ENCODE peak calls at places on chromosomes 1 and 21, in five cellular contexts. R is IMR-90, Q is fibroblast of villous mesenchyme, U is Peyer's patch, J is GM13976. S is an unnamed sample.

GRCh38 chr1:204685236-204686006 is at the start of gene LRRN2:
- DNase-seq in R (no peak), Q (no peak), J (no peak), U (no peak), S (no peak)

GRCh38 chr1:31751822-31752241 is 12.3 kb downstream of the ADGRB2 start:
- DNase-seq in Q (no peak), J (no peak), R (no peak), U (no peak), S (no peak)

GRCh38 chr1:45809761-45810160 is 6.3 kb downstream of the MAST2 start:
- DNase-seq in U (no peak), R (no peak), Q (no peak), J (no peak), S (no peak)

GRCh38 chr1:152519876-152520275 is 5.6 kb downstream of the CRCT1 start:
- DNase-seq in U (no peak), Q (no peak), R (no peak), J (no peak), S (no peak)

GRCh38 chr21:36788116-36788515 is 89.2 kb downstream of the SIM2 start:
- DNase-seq in R (no peak), Q (peak), J (no peak), U (no peak), S (no peak)

GRCh38 chr1:164659621-164660414 is 100.8 kb downstream of the PBX1 start:
- DNase-seq in J (no peak), U (no peak), R (no peak), Q (no peak), S (no peak)

GRCh38 chr1:193014354-193014753 is 44.8 kb downstream of the UCHL5 start:
- DNase-seq in U (no peak), R (no peak), Q (no peak), J (no peak), S (no peak)

GRCh38 chr1:94061513-94062443 is 59.2 kb downstream of the ABCA4 start:
- DNase-seq in Q (peak), U (peak), J (peak), R (peak), S (no peak)

GRCh38 chr1:165610866-165611265 is 20.2 kb upstream of the MGST3 start:
- DNase-seq in J (no peak), R (no peak), U (no peak), Q (no peak), S (no peak)

GRCh38 chr1:18580676-18581419 is 49.8 kb upstream of the PAX7 start:
- DNase-seq in Q (no peak), U (no peak), J (no peak), R (no peak), S (no peak)

GRCh38 chr1:201396859-201397464 is 2.2 kb downstream of the LAD1 start:
- DNase-seq in J (no peak), R (no peak), U (no peak), Q (no peak), S (no peak)

GRCh38 chr1:225768662-225769426 is 8.8 kb upstream of the SRP9 start:
- DNase-seq in Q (no peak), U (no peak), R (no peak), J (no peak), S (no peak)

GRCh38 chr21:45860493-45861155 is 120.9 kb upstream of the COL6A1 start:
- DNase-seq in R (no peak), Q (no peak), J (no peak), U (no peak), S (no peak)

GRCh38 chr1:38131024-38131585 is 84.5 kb upstream of the POU3F1 start:
- DNase-seq in Q (no peak), U (no peak), J (no peak), R (peak), S (peak)

GRCh38 chr1:218259800-218260199 is 25.3 kb upstream of the RRP15 start:
- DNase-seq in Q (peak), U (no peak), R (no peak), J (no peak), S (no peak)

GRCh38 chr1:2948751-2949680 is 72.3 kb upstream of the ACTRT2 start:
- DNase-seq in R (no peak), J (no peak), U (no peak), Q (no peak), S (no peak)

GRCh38 chr1:234840253-234840652 is 230.3 kb upstream of the IRF2BP2 start:
- DNase-seq in J (no peak), Q (no peak), U (no peak), R (no peak), S (no peak)
- TF ChIP-seq CTCF in J (no peak), Q (no peak), U (no peak), R (no peak), S (no peak)

GRCh38 chr1:6343506-6344405 is 49.8 kb downstream of the ACOT7 start:
- DNase-seq in U (peak), Q (peak), J (peak), R (peak), S (no peak)
- TF ChIP-seq CTCF in U (peak), Q (peak), J (peak), R (peak), S (peak)

GRCh38 chr1:23667411-23667810 is 24.2 kb upstream of the RPL11 start:
- DNase-seq in Q (no peak), J (no peak), R (no peak), U (no peak), S (no peak)

GRCh38 chr1:23670709-23671108 is 20.9 kb upstream of the RPL11 start:
- DNase-seq in R (no peak), J (no peak), Q (no peak), U (no peak), S (no peak)

DNA sequence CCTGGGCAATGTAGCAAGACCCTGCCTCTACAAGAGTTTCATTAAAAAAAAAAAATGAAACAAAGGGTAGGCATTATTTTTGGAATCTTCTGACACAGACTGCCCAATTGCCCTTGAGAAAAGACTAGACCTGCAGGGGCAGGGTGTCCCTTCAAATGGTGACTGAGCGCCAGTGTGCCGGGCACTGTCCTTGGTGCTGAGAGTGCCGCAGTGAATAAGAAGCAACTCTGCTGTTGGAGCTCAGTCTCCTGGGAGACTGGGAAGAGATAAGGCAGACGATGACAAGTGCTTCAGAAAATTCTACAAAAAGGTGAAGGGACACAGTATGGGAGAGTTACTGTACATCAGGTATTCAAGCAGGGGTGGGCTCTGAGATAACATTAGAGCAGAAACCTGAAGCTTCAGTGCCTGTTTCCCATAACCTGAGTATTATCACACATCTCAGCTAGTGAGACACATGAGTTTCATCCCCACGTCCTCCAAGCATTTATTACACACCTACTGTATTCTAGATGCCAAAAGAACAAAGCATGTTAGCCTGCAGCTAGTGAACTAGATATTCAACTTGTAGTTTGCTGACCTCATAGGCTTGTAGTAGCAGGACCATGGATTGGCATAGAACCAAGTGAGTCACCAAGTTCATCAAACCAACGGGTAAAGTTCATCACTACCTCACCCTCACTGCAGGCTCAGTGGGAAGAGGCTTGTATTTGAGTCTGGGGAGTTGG is 18.4 kb upstream of the RPL11 start:
- DNase-seq in U (no peak), J (peak), Q (peak), R (peak), S (no peak)
- TF ChIP-seq CTCF in U (no peak), J (no peak), Q (no peak), R (no peak), S (no peak)

DNA sequence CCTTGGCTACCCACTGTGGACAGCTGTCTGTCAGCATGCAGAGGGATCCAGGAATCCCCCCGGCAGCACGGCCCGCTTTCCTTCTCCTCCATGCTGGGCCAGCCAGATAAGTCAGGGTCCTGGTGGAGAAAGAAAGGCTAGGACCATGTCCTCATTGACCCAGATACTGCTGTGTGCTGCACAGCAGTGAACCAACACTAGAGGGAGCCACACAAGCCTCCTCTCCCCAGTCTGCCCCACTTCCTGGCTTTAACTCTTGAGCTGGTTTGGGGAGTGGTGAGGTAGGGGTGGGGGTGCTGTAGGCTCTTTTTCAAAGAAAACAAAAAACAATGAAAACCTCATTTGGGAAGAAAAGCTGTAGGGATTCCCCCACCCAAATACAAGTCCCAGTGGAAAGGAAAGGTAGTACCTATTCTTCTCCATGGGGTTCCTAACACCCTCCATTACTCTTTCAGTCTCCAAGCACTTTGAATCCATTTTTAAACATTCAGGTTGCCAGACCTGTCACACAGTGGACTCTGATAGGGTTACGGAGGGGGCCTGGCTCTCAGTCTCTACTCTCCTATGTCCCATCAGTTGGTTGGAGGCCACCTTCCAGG is 84.9 kb upstream of the CD1D start:
- DNase-seq in R (peak), Q (peak), U (no peak), J (peak), S (no peak)
- TF ChIP-seq CTCF in R (peak), Q (peak), U (peak), J (peak), S (peak)